ENCODE peak calls at places on chromosomes 11 and 22, in seven cellular contexts. X is uterus, U is psoas muscle, M is heart right ventricle, R is aorta, K is body of pancreas, T is IMR-90. D is an unnamed sample.

GRCh38 chr11:120281161-120281795 is 41.3 kb downstream of the POU2F3 start:
- DNase-seq in U (no peak), R (no peak), K (no peak), X (peak; percentile 31), M (no peak), T (no peak), D (no peak)

GRCh38 chr22:25201557-25202273 is 2.1 kb downstream of the CRYBB3 start:
- DNase-seq in U (no peak), R (no peak), X (no peak), T (no peak), K (no peak), M (no peak), D (no peak)

GRCh38 chr22:45969801-45970464 is 7.0 kb downstream of the WNT7B start:
- DNase-seq in K (no peak), U (no peak), M (no peak), T (no peak), R (no peak), X (no peak), D (no peak)

GRCh38 chr11:93082900-93083299 is 113.4 kb downstream of the MTNR1B start:
- DNase-seq in M (no peak), X (no peak), T (no peak), U (no peak), K (no peak), R (no peak), D (no peak)

GRCh38 chr11:114285599-114285998 is 10.6 kb upstream of the NNMT start:
- DNase-seq in K (no peak), U (no peak), T (peak; percentile 58), R (no peak), M (no peak), X (no peak), D (no peak)

GRCh38 chr11:79152511-79152910 is 288.3 kb downstream of the TENM4 start:
- DNase-seq in T (no peak), X (no peak), R (peak; percentile 76), M (no peak), K (no peak), U (no peak), D (peak; percentile 36)

GRCh38 chr11:86606849-86607481 is 65.5 kb downstream of the ME3 start:
- DNase-seq in T (peak; percentile 60), U (no peak), R (no peak), X (no peak), K (no peak), M (no peak), D (no peak)

GRCh38 chr11:57751676-57752253 is at the start of gene BTBD18:
- DNase-seq in T (peak; percentile 58), K (peak; percentile 69), M (peak; percentile 23), R (no peak), U (no peak), X (no peak), D (no peak)

GRCh38 chr11:130932086-130932712 is 15.9 kb upstream of the SNX19 start:
- DNase-seq in U (no peak), R (no peak), T (no peak), X (no peak), M (no peak), K (no peak), D (no peak)

GRCh38 chr11:129998107-129998506 is 4.5 kb downstream of the PRDM10 start:
- DNase-seq in R (no peak), M (no peak), X (no peak), T (no peak), K (no peak), U (no peak), D (no peak)

GRCh38 chr11:101707477-101707876 is 123.7 kb upstream of the TRPC6 start:
- DNase-seq in X (no peak), T (no peak), R (no peak), K (no peak), M (no peak), U (no peak), D (no peak)

GRCh38 chr22:18031670-18032454 is 7.5 kb upstream of the MICAL3 start:
- DNase-seq in K (peak; percentile 68), T (peak; percentile 97), X (peak; percentile 66), R (peak; percentile 76), U (peak; percentile 89), M (no peak), D (no peak)

GRCh38 chr11:67434395-67434881 is 3.0 kb downstream of the PTPRCAP start:
- DNase-seq in M (no peak), X (no peak), K (no peak), T (no peak), U (no peak), R (no peak), D (no peak)

GRCh38 chr11:125514336-125515101 is 18.5 kb upstream of the FEZ1 start:
- DNase-seq in U (no peak), M (no peak), X (no peak), T (peak; percentile 46), K (no peak), R (peak; percentile 66), D (no peak)

GRCh38 chr22:25923952-25924351 is 182.0 kb downstream of the MYO18B start:
- DNase-seq in U (no peak), X (no peak), R (no peak), T (no peak), M (no peak), K (no peak), D (no peak)

GRCh38 chr11:86954288-86955110 is 696 bp downstream of the FZD4 start:
- DNase-seq in K (peak; percentile 85), M (peak; percentile 60), R (peak; percentile 56), X (peak; percentile 46), U (peak; percentile 72), T (no peak), D (no peak)

GRCh38 chr11:119705362-119705761 is 23.6 kb downstream of the NECTIN1 start:
- DNase-seq in T (no peak), K (no peak), U (no peak), X (no peak), M (no peak), R (no peak), D (no peak)

GRCh38 chr11:120181446-120181992 is 29.3 kb upstream of the OAF start:
- DNase-seq in T (no peak), R (no peak), K (no peak), M (no peak), X (no peak), U (peak; percentile 22), D (no peak)

GRCh38 chr22:28222066-28222465 is 303.0 kb upstream of the PITPNB start:
- DNase-seq in X (no peak), K (no peak), M (no peak), T (peak; percentile 41), U (no peak), R (no peak), D (no peak)

GRCh38 chr11:10623797-10624761 is 55.6 kb upstream of the LYVE1 start:
- DNase-seq in K (peak; percentile 23), T (peak; percentile 37), U (no peak), M (peak; percentile 41), R (no peak), X (no peak), D (no peak)

GRCh38 chr11:75981546-75981945 is 166.5 kb downstream of the UVRAG start:
- DNase-seq in T (no peak), M (no peak), R (no peak), X (no peak), K (no peak), U (no peak), D (no peak)

GRCh38 chr11:118996926-118997626 is 862 bp upstream of the CENATAC start:
- DNase-seq in K (no peak), M (no peak), T (peak; percentile 44), U (no peak), R (no peak), X (no peak), D (peak; percentile 23)

GRCh38 chr11:132604446-132604845 is 927.9 kb downstream of the OPCML start:
- DNase-seq in U (no peak), R (no peak), M (no peak), T (peak; percentile 63), K (no peak), X (no peak), D (no peak)

GRCh38 chr11:86696004-86696403 is 23.6 kb upstream of the ME3 start:
- DNase-seq in X (no peak), M (no peak), U (no peak), R (no peak), K (no peak), T (peak; percentile 92), D (no peak)

GRCh38 chr11:19220903-19221682 is 19.3 kb upstream of the CSRP3 start:
- DNase-seq in R (no peak), X (no peak), U (no peak), M (no peak), K (peak; percentile 37), T (no peak), D (no peak)

GRCh38 chr11:10314199-10315072 is 9.6 kb downstream of the ADM start:
- DNase-seq in R (no peak), T (peak; percentile 71), U (no peak), K (no peak), M (peak; percentile 26), X (no peak), D (no peak)

GRCh38 chr11:4186464-4187054 is 92.0 kb downstream of the RRM1 start:
- DNase-seq in K (no peak), X (no peak), T (no peak), U (no peak), R (no peak), M (no peak), D (no peak)

DNA sequence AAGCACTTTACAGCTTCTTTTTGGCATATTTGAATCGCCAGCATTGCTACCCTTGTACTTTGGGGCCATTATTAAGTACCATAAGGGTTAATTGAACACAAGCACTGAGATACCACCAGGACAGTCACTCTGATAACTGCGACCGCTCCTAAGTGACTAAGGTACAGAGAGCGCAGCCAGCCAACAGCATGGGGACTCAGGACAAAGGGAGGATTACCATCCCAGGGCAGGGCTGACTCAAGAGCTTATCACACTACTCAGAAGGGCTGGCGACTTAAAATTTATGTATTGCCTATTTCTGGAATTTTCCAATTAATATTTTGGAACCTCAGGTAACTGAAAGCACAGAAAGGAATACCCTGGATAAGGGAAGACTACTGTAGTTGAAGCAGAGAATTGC is 479 bp downstream of the ZNF280A start:
- DNase-seq in X (no peak), M (no peak), R (no peak), T (no peak), K (no peak), U (no peak), D (no peak)
- H3K27ac ChIP-seq in X (no peak overlapping the region), M (no peak overlapping the region), R (no peak overlapping the region), T (no peak overlapping the region), K (no peak overlapping the region), U (no peak overlapping the region), D (no peak overlapping the region)

DNA sequence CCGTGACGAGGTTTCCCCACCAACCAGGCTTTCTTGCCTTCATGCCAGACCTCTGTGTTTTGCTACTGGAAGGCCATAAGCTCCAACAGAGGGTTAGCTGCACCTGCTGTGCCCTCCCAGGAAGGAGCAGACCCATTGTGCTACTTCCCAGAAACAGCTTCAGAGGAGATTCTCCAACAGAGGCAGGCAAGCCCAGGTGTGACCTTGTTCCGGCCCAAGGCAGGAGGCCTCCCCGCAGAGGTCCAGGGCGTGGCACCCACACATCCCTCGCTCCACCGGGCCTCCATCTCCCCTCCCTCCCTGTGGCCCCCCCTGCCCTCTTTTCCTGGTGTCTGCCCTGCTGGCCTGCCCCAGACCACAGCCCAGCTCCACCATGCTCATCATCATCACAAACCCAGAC is 57.7 kb downstream of the ELFN2 start:
- DNase-seq in K (no peak), M (no peak), T (no peak), X (no peak), U (no peak), R (no peak), D (no peak)
- H3K27ac ChIP-seq in K (no peak overlapping the region), M (no peak overlapping the region), T (no peak overlapping the region), X (no peak overlapping the region), U (no peak overlapping the region), R (no peak overlapping the region), D (no peak overlapping the region)

GRCh38 chr22:40434745-40435144 is 64.4 kb downstream of the SGSM3 start:
- DNase-seq in K (no peak), X (no peak), T (no peak), U (no peak), M (no peak), R (no peak), D (no peak)
- H3K27ac ChIP-seq in K (no peak overlapping the region), X (no peak overlapping the region), T (no peak overlapping the region), U (no peak overlapping the region), M (no peak overlapping the region), R (no peak overlapping the region), D (no peak overlapping the region)

GRCh38 chr11:66006891-66007176 is 4.5 kb downstream of the BANF1 start:
- DNase-seq in R (peak; percentile 21), U (no peak), X (no peak), M (no peak), T (no peak), K (no peak), D (no peak)
- H3K27ac ChIP-seq in R (peak overlapping the region; percentile 34), U (peak overlapping the region; percentile 46), X (no peak overlapping the region), M (no peak overlapping the region), T (no peak overlapping the region), K (no peak overlapping the region), D (no peak overlapping the region)